ENCODE peak calls at places on chromosome 20, in six cellular contexts. N is CD4-positive, CD25-positive, alpha-beta regulatory T cell; A is fibroblast of lung; Y is CD8-positive, alpha-beta memory T cell; W is CD4-positive, alpha-beta memory T cell; C is MM.1S. J is an unnamed sample.

GRCh38 chr20:44799691-44800090 is 10.7 kb downstream of the RIMS4 start:
- DNase-seq in W (no peak), C (no peak), A (no peak), N (no peak), Y (no peak), J (no peak)

GRCh38 chr20:59850018-59850641 is 83.3 kb downstream of the SYCP2 start:
- DNase-seq in N (no peak), Y (no peak), C (peak; percentile 53), A (peak; percentile 57), W (peak; percentile 3), J (no peak)

GRCh38 chr20:39874049-39874893 is 814.8 kb downstream of the MAFB start:
- DNase-seq in C (peak; percentile 74), N (no peak), Y (no peak), W (no peak), A (peak; percentile 90), J (peak; percentile 87)

GRCh38 chr20:51216850-51217249 is 193.9 kb upstream of the KCNG1 start:
- DNase-seq in Y (no peak), A (no peak), C (peak; percentile 11), N (no peak), W (no peak), J (no peak)

GRCh38 chr20:23126281-23127061 is 40.3 kb upstream of the CD93 start:
- DNase-seq in W (no peak), C (no peak), N (no peak), Y (no peak), A (no peak), J (peak; percentile 22)

GRCh38 chr20:25269833-25270170 is 21.9 kb downstream of the PYGB start:
- DNase-seq in Y (no peak), A (no peak), N (no peak), C (no peak), W (no peak), J (no peak)

GRCh38 chr20:5729348-5729747 is 20.9 kb upstream of the SHLD1 start:
- DNase-seq in C (no peak), A (peak; percentile 96), W (no peak), N (no peak), Y (no peak), J (no peak)

GRCh38 chr20:43787937-43788336 is 61.1 kb upstream of the GTSF1L start:
- DNase-seq in N (no peak), C (peak; percentile 40), W (peak; percentile 18), A (no peak), Y (no peak), J (no peak)

GRCh38 chr20:25011831-25012241 is 19.3 kb upstream of the APMAP start:
- DNase-seq in W (no peak), N (no peak), C (no peak), A (no peak), Y (no peak), J (no peak)

GRCh38 chr20:23640873-23641667 is 3.3 kb upstream of the CST3 start:
- DNase-seq in C (no peak), Y (no peak), W (no peak), N (no peak), A (no peak), J (no peak)

GRCh38 chr20:58395604-58396003 is 6.6 kb downstream of the VAPB start:
- DNase-seq in Y (no peak), A (no peak), W (no peak), C (no peak), N (no peak), J (no peak)

GRCh38 chr20:23257848-23258746 is 92.5 kb upstream of the NXT1 start:
- DNase-seq in A (peak; percentile 77), Y (no peak), N (no peak), W (no peak), C (no peak), J (no peak)

GRCh38 chr20:14223806-14224205 is 113.6 kb downstream of the FLRT3 start:
- DNase-seq in N (no peak), A (no peak), Y (no peak), C (no peak), W (no peak), J (no peak)

GRCh38 chr20:62413896-62414481 is 6.9 kb upstream of the CABLES2 start:
- DNase-seq in C (no peak), N (no peak), W (no peak), Y (no peak), A (no peak), J (no peak)

GRCh38 chr20:47258745-47259695 is 97.5 kb downstream of the ZMYND8 start:
- DNase-seq in N (no peak), Y (no peak), A (peak; percentile 31), C (no peak), W (no peak), J (no peak)

GRCh38 chr20:11972478-11972877 is 54.8 kb downstream of the BTBD3 start:
- DNase-seq in N (no peak), C (no peak), Y (no peak), W (no peak), A (no peak), J (no peak)

GRCh38 chr20:63565699-63566335 is 8.2 kb downstream of the HELZ2 start:
- DNase-seq in A (no peak), Y (no peak), N (no peak), C (no peak), W (no peak), J (no peak)
- H3K36me3 ChIP-seq in A (peaks cover 17% of the 10 kb centered on the region), Y (no peaks in the 10 kb centered on the region), N (peaks cover 23% of the 10 kb centered on the region), C (no peaks in the 10 kb centered on the region), W (peaks cover 8% of the 10 kb centered on the region), J (no peaks in the 10 kb centered on the region)

GRCh38 chr20:49519212-49519712 is 36.8 kb upstream of the KCNB1 start:
- DNase-seq in Y (no peak), C (no peak), W (no peak), N (no peak), A (no peak), J (no peak)

GRCh38 chr20:49521356-49521755 is 38.9 kb upstream of the KCNB1 start:
- DNase-seq in C (no peak), Y (no peak), N (no peak), W (no peak), A (no peak), J (no peak)

GRCh38 chr20:49517509-49518100 is 35.1 kb upstream of the KCNB1 start:
- DNase-seq in Y (no peak), C (no peak), N (no peak), W (no peak), A (no peak), J (no peak)

GRCh38 chr20:49518576-49518975 is 36.1 kb upstream of the KCNB1 start:
- DNase-seq in C (no peak), A (no peak), W (no peak), N (no peak), Y (no peak), J (no peak)

GRCh38 chr20:49519777-49520359 is 37.4 kb upstream of the KCNB1 start:
- DNase-seq in N (no peak), A (no peak), W (no peak), Y (no peak), C (no peak), J (no peak)
- H3K36me3 ChIP-seq in N (no peaks in the 10 kb centered on the region), A (no peaks in the 10 kb centered on the region), W (no peaks in the 10 kb centered on the region), Y (no peaks in the 10 kb centered on the region), C (no peaks in the 10 kb centered on the region), J (no peaks in the 10 kb centered on the region)

GRCh38 chr20:34083137-34083536 is 28.9 kb downstream of the EIF2S2 start:
- DNase-seq in A (peak; percentile 96), W (no peak), Y (no peak), C (no peak), N (no peak), J (peak; percentile 46)
- H3K36me3 ChIP-seq in A (peaks cover 15% of the 10 kb centered on the region), W (peaks cover 56% of the 10 kb centered on the region), Y (peaks cover 38% of the 10 kb centered on the region), C (peaks cover 3% of the 10 kb centered on the region), N (peaks cover 77% of the 10 kb centered on the region), J (peaks cover 19% of the 10 kb centered on the region)

DNA sequence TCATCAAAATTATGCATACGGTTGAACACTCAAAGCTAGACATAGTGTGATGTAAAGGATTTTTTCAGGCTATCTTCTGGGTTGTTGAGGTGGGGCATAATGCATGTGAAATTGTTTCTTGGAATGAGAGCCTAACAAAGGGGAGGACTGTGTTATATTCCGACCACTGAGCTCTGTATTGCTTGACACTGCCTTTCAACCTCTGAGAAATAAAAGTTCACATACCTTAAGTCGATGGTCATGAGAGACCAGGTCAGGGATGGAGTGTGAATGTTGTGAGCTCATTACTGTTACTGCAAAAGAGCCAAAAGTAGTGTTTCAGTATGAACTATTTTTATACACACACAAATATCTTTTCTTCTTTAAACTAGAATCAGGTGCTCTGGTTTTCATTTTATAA is 5.0 kb downstream of the PFDN4 start:
- DNase-seq in C (no peak), Y (no peak), N (no peak), W (no peak), A (no peak), J (no peak)
- H3K36me3 ChIP-seq in C (peaks cover 3% of the 10 kb centered on the region), Y (peaks cover 10% of the 10 kb centered on the region), N (peaks cover 35% of the 10 kb centered on the region), W (peaks cover 5% of the 10 kb centered on the region), A (peaks cover 1% of the 10 kb centered on the region), J (peaks cover 10% of the 10 kb centered on the region)

DNA sequence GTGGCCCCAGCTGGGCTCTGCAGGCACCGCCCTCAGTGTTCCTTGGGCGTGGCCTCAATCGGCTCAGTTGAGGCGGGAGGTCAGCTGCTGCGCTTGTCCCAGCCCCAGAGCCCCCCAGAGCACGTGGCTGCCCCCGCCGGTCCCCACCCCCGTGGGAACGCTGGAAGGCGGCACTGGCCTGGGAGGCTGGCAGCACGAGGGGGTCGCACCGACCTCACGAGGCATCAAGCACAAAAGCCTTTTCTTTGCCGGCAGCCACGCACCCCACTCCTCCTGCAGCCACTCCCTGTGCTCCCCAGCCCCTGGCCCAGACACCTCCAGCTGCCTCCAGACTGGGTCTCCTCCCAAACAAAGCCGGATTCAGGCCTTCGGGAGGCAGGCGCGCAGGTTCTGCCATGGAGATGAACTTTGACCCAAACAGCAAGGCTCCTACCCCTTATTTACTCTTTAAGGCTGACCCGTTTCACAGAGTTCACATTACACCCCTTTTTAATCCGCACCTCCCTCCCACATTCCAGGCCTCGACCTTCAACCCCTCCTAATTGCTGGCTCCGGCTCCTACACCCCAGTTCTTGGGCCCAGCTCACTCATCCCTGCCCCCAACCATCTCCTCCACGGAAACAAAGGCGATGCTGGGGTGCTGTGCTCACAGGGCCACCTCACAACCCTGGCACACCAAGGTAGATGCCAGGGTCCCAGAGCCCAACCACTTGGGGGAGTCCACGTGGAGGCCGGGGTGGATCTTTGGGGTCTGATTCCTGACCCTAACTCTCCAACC is 111.7 kb downstream of the NOL4L start:
- DNase-seq in A (no peak), W (no peak), C (no peak), N (no peak), Y (no peak), J (peak; percentile 92)
- H3K36me3 ChIP-seq in A (peaks cover 2% of the 10 kb centered on the region), W (peaks cover 21% of the 10 kb centered on the region), C (no peaks in the 10 kb centered on the region), N (peaks cover 25% of the 10 kb centered on the region), Y (peaks cover 9% of the 10 kb centered on the region), J (peaks cover 29% of the 10 kb centered on the region)

J was measured in Caco-2.